ENCODE peak calls at places on chromosome 1, in five cellular contexts. L is body of pancreas; W is psoas muscle; M is CD8-positive, alpha-beta T cell; C is left ventricle myocardium inferior. K is an unnamed sample.

GRCh38 chr1:90262791-90263190 is 267.9 kb downstream of the ZNF326 start:
- DNase-seq in M (no peak), W (no peak), L (no peak), C (no peak), K (no peak)

GRCh38 chr1:246735735-246736134 is 11.5 kb downstream of the SCCPDH start:
- DNase-seq in L (no peak), C (no peak), M (no peak), W (no peak), K (no peak)

GRCh38 chr1:41900611-41901444 is 17.9 kb downstream of the HIVEP3 start:
- DNase-seq in L (no peak), W (no peak), C (no peak), M (no peak), K (no peak)

GRCh38 chr1:237868814-237869600 is 21.7 kb downstream of the ZP4 start:
- DNase-seq in C (no peak), L (no peak), W (no peak), M (no peak), K (no peak)

GRCh38 chr1:220759147-220759546 is 11.0 kb downstream of the MTARC2 start:
- DNase-seq in M (no peak), L (no peak), W (no peak), C (no peak), K (no peak)

GRCh38 chr1:34176830-34177613 is at the start of gene C1orf94:
- DNase-seq in C (no peak), L (no peak), W (no peak), M (no peak), K (no peak)

GRCh38 chr1:66217021-66217420 is 316.9 kb upstream of the SGIP1 start:
- DNase-seq in W (no peak), M (no peak), L (no peak), C (no peak), K (no peak)

GRCh38 chr1:1616045-1616821 is 933 bp downstream of the MIB2 start:
- DNase-seq in C (no peak), L (peak; percentile 63), M (no peak), W (peak; percentile 53), K (peak; percentile 66)

GRCh38 chr1:119298687-119299086 is 69.9 kb upstream of the HAO2 start:
- DNase-seq in M (no peak), L (no peak), W (no peak), C (no peak), K (no peak)

GRCh38 chr1:209937996-209938959 is at the start of gene SYT14:
- DNase-seq in W (peak; percentile 21), C (no peak), M (no peak), L (peak; percentile 36), K (no peak)

GRCh38 chr1:24932284-24932683 is 2.2 kb upstream of the RUNX3 start:
- DNase-seq in L (peak; percentile 66), C (peak; percentile 42), M (no peak), W (peak; percentile 50), K (no peak)

GRCh38 chr1:200512191-200512590 is 102.4 kb upstream of the ZNF281 start:
- DNase-seq in C (no peak), L (no peak), W (no peak), M (no peak), K (no peak)

GRCh38 chr1:53899206-53899628 is 5.2 kb downstream of the DIO1 start:
- DNase-seq in M (no peak), L (peak; percentile 68), C (peak; percentile 25), W (peak; percentile 29), K (peak; percentile 92)

GRCh38 chr1:119702384-119702783 is 9.3 kb upstream of the PHGDH start:
- DNase-seq in M (no peak), L (no peak), C (no peak), W (no peak), K (no peak)

GRCh38 chr1:237042467-237042891 is 495 bp downstream of the RYR2 start:
- DNase-seq in L (no peak), M (no peak), W (no peak), C (no peak), K (no peak)

GRCh38 chr1:224513787-224514209 is 79.2 kb upstream of the WDR26 start:
- DNase-seq in W (peak; percentile 85), M (peak; percentile 68), C (peak; percentile 82), L (peak; percentile 89), K (peak; percentile 86)

GRCh38 chr1:6727535-6727934 is 25.9 kb upstream of the DNAJC11 start:
- DNase-seq in W (peak; percentile 46), L (peak; percentile 60), C (peak; percentile 35), M (peak; percentile 17), K (peak; percentile 47)

GRCh38 chr1:161743231-161743630 is 6.4 kb upstream of the DUSP12 start:
- DNase-seq in M (no peak), L (no peak), C (no peak), W (no peak), K (no peak)

GRCh38 chr1:31426249-31426922 is 13.4 kb downstream of the SERINC2 start:
- DNase-seq in L (no peak), C (no peak), W (no peak), M (no peak), K (no peak)

GRCh38 chr1:214636436-214636835 is 33.4 kb downstream of the CENPF start:
- DNase-seq in W (no peak), C (no peak), M (no peak), L (no peak), K (no peak)

GRCh38 chr1:201645956-201646355 is 107.0 kb downstream of the NAV1 start:
- DNase-seq in C (no peak), W (no peak), L (no peak), M (no peak), K (no peak)

GRCh38 chr1:201646623-201647022 is 107.7 kb downstream of the NAV1 start:
- DNase-seq in C (no peak), W (no peak), L (no peak), M (no peak), K (no peak)

GRCh38 chr1:201644197-201644596 is 105.3 kb downstream of the NAV1 start:
- DNase-seq in L (no peak), M (no peak), C (no peak), W (no peak), K (no peak)

GRCh38 chr1:201641524-201642253 is 102.8 kb downstream of the NAV1 start:
- DNase-seq in W (no peak), M (no peak), L (no peak), C (no peak), K (no peak)

GRCh38 chr1:201643835-201644104 is 104.8 kb downstream of the NAV1 start:
- DNase-seq in M (no peak), L (no peak), W (no peak), C (no peak), K (no peak)
- H3K4me1 ChIP-seq in M (no peaks in the 10 kb centered on the region), L (peaks cover 11% of the 10 kb centered on the region), W (peaks cover under 1% of the 10 kb centered on the region), C (peaks cover 57% of the 10 kb centered on the region), K (peaks cover 3% of the 10 kb centered on the region)

DNA sequence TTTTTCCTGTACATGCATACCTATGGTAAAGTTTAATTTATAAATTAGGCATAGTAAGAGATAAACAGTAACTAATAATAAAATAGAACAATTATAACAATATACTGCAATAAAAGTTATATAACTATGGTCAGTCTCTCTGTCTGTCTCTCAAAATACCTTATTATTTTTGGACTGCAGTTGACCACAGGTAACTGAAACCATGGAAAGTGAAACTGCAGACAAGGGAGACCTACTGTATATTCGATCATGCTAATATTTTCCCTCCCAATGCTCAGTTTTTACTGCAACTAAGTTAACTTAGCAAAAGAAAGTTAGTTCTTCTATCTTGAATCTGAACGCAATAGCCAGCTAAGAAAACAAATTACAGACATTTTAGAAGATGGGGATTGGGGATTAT is 12.3 kb upstream of the DHX9 start:
- DNase-seq in W (no peak), M (no peak), L (no peak), C (no peak), K (no peak)
- H3K4me1 ChIP-seq in W (no peaks in the 10 kb centered on the region), M (no peaks in the 10 kb centered on the region), L (no peaks in the 10 kb centered on the region), C (no peaks in the 10 kb centered on the region), K (no peaks in the 10 kb centered on the region)

GRCh38 chr1:203280061-203280460 is 25.3 kb upstream of the BTG2 start:
- DNase-seq in M (no peak), L (no peak), C (no peak), W (no peak), K (no peak)
- H3K4me1 ChIP-seq in M (peaks cover 26% of the 10 kb centered on the region), L (peaks cover 62% of the 10 kb centered on the region), C (peaks cover 94% of the 10 kb centered on the region), W (peaks cover 95% of the 10 kb centered on the region), K (no peaks in the 10 kb centered on the region)

DNA sequence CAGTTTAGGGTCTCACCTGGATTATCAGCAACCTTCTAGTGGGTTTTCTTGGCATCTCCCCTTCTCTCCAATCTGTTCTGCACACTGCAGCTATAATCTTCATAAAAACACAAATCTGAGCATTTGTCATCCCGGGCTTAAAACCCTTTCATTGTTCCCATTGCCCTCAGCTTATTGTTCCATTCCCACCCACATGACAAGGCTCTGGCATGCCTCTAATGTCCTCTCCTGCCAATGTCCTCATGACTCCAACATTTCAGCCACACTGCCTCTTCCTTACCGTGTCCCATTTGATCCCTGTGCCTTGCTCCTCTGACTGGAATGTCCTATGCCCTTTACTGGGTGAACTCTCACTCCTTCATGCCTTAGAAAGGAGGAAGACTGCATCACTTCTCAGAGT is 7.5 kb upstream of the DPH2 start:
- DNase-seq in M (no peak), W (no peak), C (no peak), L (no peak), K (no peak)
- H3K4me1 ChIP-seq in M (no peaks in the 10 kb centered on the region), W (no peaks in the 10 kb centered on the region), C (peaks cover 17% of the 10 kb centered on the region), L (no peaks in the 10 kb centered on the region), K (no peaks in the 10 kb centered on the region)

DNA sequence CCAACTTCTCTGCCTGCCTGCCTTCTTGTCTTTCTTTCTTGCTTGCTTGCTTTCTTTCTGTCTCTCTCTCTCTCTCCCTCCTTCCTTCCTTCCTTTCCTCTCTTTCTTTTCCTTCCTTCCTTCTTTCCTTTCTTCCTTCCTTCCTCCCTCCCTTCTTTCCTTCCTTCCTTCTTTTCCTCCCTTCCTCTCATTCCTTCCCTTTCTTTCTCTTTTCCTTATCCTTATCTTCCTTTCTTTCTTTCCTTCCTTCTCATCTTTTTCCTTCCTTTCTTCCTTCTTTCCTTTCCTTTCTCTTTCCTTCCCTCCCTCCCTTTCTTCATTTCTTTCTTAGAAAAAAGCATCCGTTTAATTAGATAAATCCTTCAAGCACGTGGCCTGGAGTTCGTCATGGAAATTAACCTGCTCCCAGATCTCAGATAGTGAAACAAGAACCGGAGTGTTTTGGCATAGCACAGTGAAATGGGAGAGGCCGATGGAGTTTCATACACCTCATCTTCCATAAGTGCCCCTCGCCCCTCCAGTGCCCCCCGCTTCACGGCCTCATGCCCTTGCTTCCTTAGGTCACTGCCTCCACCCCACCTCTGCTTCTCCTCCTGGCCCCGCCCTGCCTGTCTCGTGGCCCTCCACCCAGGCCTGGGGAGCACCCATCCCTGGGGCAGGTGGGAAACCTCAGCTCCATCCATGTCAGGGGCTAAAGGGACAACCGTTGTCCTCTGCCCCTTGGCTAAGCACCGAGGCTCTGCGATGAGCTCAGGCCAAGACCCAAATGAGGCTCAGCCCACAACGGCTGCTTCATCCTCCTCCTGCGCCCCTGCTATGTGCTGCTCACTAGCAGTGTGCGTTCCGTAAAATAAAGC is 11.2 kb downstream of the CASZ1 start:
- DNase-seq in L (no peak), M (no peak), C (no peak), W (no peak), K (peak; percentile 7)
- H3K4me1 ChIP-seq in L (peaks cover 11% of the 10 kb centered on the region), M (no peaks in the 10 kb centered on the region), C (peaks cover 96% of the 10 kb centered on the region), W (peaks cover 75% of the 10 kb centered on the region), K (no peaks in the 10 kb centered on the region)

K was measured in right lobe of liver.